ENCODE peak calls at places on chromosomes 4 and X, in six cellular contexts. One of them, this sample, is unnamed.

GRCh38 chrX:150704030-150704613 is 10.9 kb downstream of the MTMR1 start:
- DNase-seq in stimulated activated CD4-positive, alpha-beta T cell treated with anti-CD3 and anti-CD28 coated beads, Interleukin-12 subunit alpha, Interleukin-12 subunit beta, amount 100 ng/mL, for 48 hours: no peak
- DNase-seq in naive B cell: no peak
- DNase-seq in activated CD4-positive, alpha-beta T cell treated with anti-CD3 and anti-CD28 coated beads for 36 hours: peak; percentile 52
- DNase-seq in COR-L47: no peak
- DNase-seq in ovary: no peak
- DNase-seq in this sample: no peak

GRCh38 chrX:17968367-17968766 is 107.3 kb upstream of the RAI2 start:
- DNase-seq in stimulated activated CD4-positive, alpha-beta T cell treated with anti-CD3 and anti-CD28 coated beads, Interleukin-12 subunit alpha, Interleukin-12 subunit beta, amount 100 ng/mL, for 48 hours: no peak
- DNase-seq in naive B cell: no peak
- DNase-seq in activated CD4-positive, alpha-beta T cell treated with anti-CD3 and anti-CD28 coated beads for 36 hours: no peak
- DNase-seq in COR-L47: peak; percentile 60
- DNase-seq in ovary: no peak
- DNase-seq in this sample: no peak

GRCh38 chrX:21926527-21927278 is 13.8 kb upstream of the SMS start:
- DNase-seq in stimulated activated CD4-positive, alpha-beta T cell treated with anti-CD3 and anti-CD28 coated beads, Interleukin-12 subunit alpha, Interleukin-12 subunit beta, amount 100 ng/mL, for 48 hours: no peak
- DNase-seq in naive B cell: no peak
- DNase-seq in activated CD4-positive, alpha-beta T cell treated with anti-CD3 and anti-CD28 coated beads for 36 hours: no peak
- DNase-seq in COR-L47: no peak
- DNase-seq in ovary: no peak
- DNase-seq in this sample: no peak

GRCh38 chr4:138192113-138192512 is 50.0 kb downstream of the SLC7A11 start:
- DNase-seq in stimulated activated CD4-positive, alpha-beta T cell treated with anti-CD3 and anti-CD28 coated beads, Interleukin-12 subunit alpha, Interleukin-12 subunit beta, amount 100 ng/mL, for 48 hours: no peak
- DNase-seq in naive B cell: no peak
- DNase-seq in activated CD4-positive, alpha-beta T cell treated with anti-CD3 and anti-CD28 coated beads for 36 hours: no peak
- DNase-seq in COR-L47: no peak
- DNase-seq in ovary: no peak
- DNase-seq in this sample: no peak

GRCh38 chr4:187118731-187119130 is 395.1 kb upstream of the FAT1 start:
- DNase-seq in stimulated activated CD4-positive, alpha-beta T cell treated with anti-CD3 and anti-CD28 coated beads, Interleukin-12 subunit alpha, Interleukin-12 subunit beta, amount 100 ng/mL, for 48 hours: no peak
- DNase-seq in naive B cell: no peak
- DNase-seq in activated CD4-positive, alpha-beta T cell treated with anti-CD3 and anti-CD28 coated beads for 36 hours: no peak
- DNase-seq in COR-L47: no peak
- DNase-seq in ovary: no peak
- DNase-seq in this sample: no peak

GRCh38 chr4:102430511-102430910 is 70.6 kb upstream of the NFKB1 start:
- DNase-seq in stimulated activated CD4-positive, alpha-beta T cell treated with anti-CD3 and anti-CD28 coated beads, Interleukin-12 subunit alpha, Interleukin-12 subunit beta, amount 100 ng/mL, for 48 hours: no peak
- DNase-seq in naive B cell: no peak
- DNase-seq in activated CD4-positive, alpha-beta T cell treated with anti-CD3 and anti-CD28 coated beads for 36 hours: no peak
- DNase-seq in COR-L47: no peak
- DNase-seq in ovary: no peak
- DNase-seq in this sample: no peak

GRCh38 chr4:95165926-95166524 is 382.7 kb downstream of the UNC5C start:
- DNase-seq in stimulated activated CD4-positive, alpha-beta T cell treated with anti-CD3 and anti-CD28 coated beads, Interleukin-12 subunit alpha, Interleukin-12 subunit beta, amount 100 ng/mL, for 48 hours: no peak
- DNase-seq in naive B cell: peak; percentile 28
- DNase-seq in activated CD4-positive, alpha-beta T cell treated with anti-CD3 and anti-CD28 coated beads for 36 hours: peak; percentile 31
- DNase-seq in COR-L47: peak; percentile 80
- DNase-seq in ovary: no peak
- DNase-seq in this sample: peak; percentile 12

GRCh38 chr4:90852232-90852631 is 725.0 kb downstream of the CCSER1 start:
- DNase-seq in stimulated activated CD4-positive, alpha-beta T cell treated with anti-CD3 and anti-CD28 coated beads, Interleukin-12 subunit alpha, Interleukin-12 subunit beta, amount 100 ng/mL, for 48 hours: no peak
- DNase-seq in naive B cell: no peak
- DNase-seq in activated CD4-positive, alpha-beta T cell treated with anti-CD3 and anti-CD28 coated beads for 36 hours: no peak
- DNase-seq in COR-L47: no peak
- DNase-seq in ovary: no peak
- DNase-seq in this sample: no peak

GRCh38 chr4:110970642-110971041 is 347.8 kb upstream of the PITX2 start:
- DNase-seq in stimulated activated CD4-positive, alpha-beta T cell treated with anti-CD3 and anti-CD28 coated beads, Interleukin-12 subunit alpha, Interleukin-12 subunit beta, amount 100 ng/mL, for 48 hours: no peak
- DNase-seq in naive B cell: no peak
- DNase-seq in activated CD4-positive, alpha-beta T cell treated with anti-CD3 and anti-CD28 coated beads for 36 hours: peak; percentile 35
- DNase-seq in COR-L47: peak; percentile 35
- DNase-seq in ovary: no peak
- DNase-seq in this sample: no peak

GRCh38 chr4:14177987-14178386 is 550.5 kb upstream of the BOD1L1 start:
- DNase-seq in stimulated activated CD4-positive, alpha-beta T cell treated with anti-CD3 and anti-CD28 coated beads, Interleukin-12 subunit alpha, Interleukin-12 subunit beta, amount 100 ng/mL, for 48 hours: no peak
- DNase-seq in naive B cell: peak; percentile 41
- DNase-seq in activated CD4-positive, alpha-beta T cell treated with anti-CD3 and anti-CD28 coated beads for 36 hours: peak; percentile 17
- DNase-seq in COR-L47: no peak
- DNase-seq in ovary: no peak
- DNase-seq in this sample: no peak

GRCh38 chrX:67544871-67545771 is 1.3 kb downstream of the AR start:
- DNase-seq in stimulated activated CD4-positive, alpha-beta T cell treated with anti-CD3 and anti-CD28 coated beads, Interleukin-12 subunit alpha, Interleukin-12 subunit beta, amount 100 ng/mL, for 48 hours: no peak
- DNase-seq in naive B cell: no peak
- DNase-seq in activated CD4-positive, alpha-beta T cell treated with anti-CD3 and anti-CD28 coated beads for 36 hours: peak; percentile 6
- DNase-seq in COR-L47: no peak
- DNase-seq in ovary: peak; percentile 51
- DNase-seq in this sample: no peak

GRCh38 chrX:119427024-119427794 is 28.1 kb downstream of the SLC25A43 start:
- DNase-seq in stimulated activated CD4-positive, alpha-beta T cell treated with anti-CD3 and anti-CD28 coated beads, Interleukin-12 subunit alpha, Interleukin-12 subunit beta, amount 100 ng/mL, for 48 hours: no peak
- DNase-seq in naive B cell: peak; percentile 58
- DNase-seq in activated CD4-positive, alpha-beta T cell treated with anti-CD3 and anti-CD28 coated beads for 36 hours: peak; percentile 3
- DNase-seq in COR-L47: no peak
- DNase-seq in ovary: no peak
- DNase-seq in this sample: peak; percentile 42

GRCh38 chr4:188008377-188008776 is 12.8 kb downstream of the ZFP42 start:
- DNase-seq in stimulated activated CD4-positive, alpha-beta T cell treated with anti-CD3 and anti-CD28 coated beads, Interleukin-12 subunit alpha, Interleukin-12 subunit beta, amount 100 ng/mL, for 48 hours: no peak
- DNase-seq in naive B cell: no peak
- DNase-seq in activated CD4-positive, alpha-beta T cell treated with anti-CD3 and anti-CD28 coated beads for 36 hours: no peak
- DNase-seq in COR-L47: no peak
- DNase-seq in ovary: no peak
- DNase-seq in this sample: no peak

GRCh38 chrX:66074920-66075879 is 35.3 kb upstream of the VSIG4 start:
- DNase-seq in stimulated activated CD4-positive, alpha-beta T cell treated with anti-CD3 and anti-CD28 coated beads, Interleukin-12 subunit alpha, Interleukin-12 subunit beta, amount 100 ng/mL, for 48 hours: peak; percentile 16
- DNase-seq in naive B cell: peak; percentile 9
- DNase-seq in activated CD4-positive, alpha-beta T cell treated with anti-CD3 and anti-CD28 coated beads for 36 hours: peak; percentile 66
- DNase-seq in COR-L47: no peak
- DNase-seq in ovary: no peak
- DNase-seq in this sample: peak; percentile 12

GRCh38 chr4:109302366-109303140 is at the start of gene COL25A1:
- DNase-seq in stimulated activated CD4-positive, alpha-beta T cell treated with anti-CD3 and anti-CD28 coated beads, Interleukin-12 subunit alpha, Interleukin-12 subunit beta, amount 100 ng/mL, for 48 hours: peak; percentile 16
- DNase-seq in naive B cell: no peak
- DNase-seq in activated CD4-positive, alpha-beta T cell treated with anti-CD3 and anti-CD28 coated beads for 36 hours: peak; percentile 52
- DNase-seq in COR-L47: no peak
- DNase-seq in ovary: peak; percentile 68
- DNase-seq in this sample: no peak

GRCh38 chr4:11399461-11399971 is 29.2 kb downstream of the HS3ST1 start:
- DNase-seq in stimulated activated CD4-positive, alpha-beta T cell treated with anti-CD3 and anti-CD28 coated beads, Interleukin-12 subunit alpha, Interleukin-12 subunit beta, amount 100 ng/mL, for 48 hours: no peak
- DNase-seq in naive B cell: no peak
- DNase-seq in activated CD4-positive, alpha-beta T cell treated with anti-CD3 and anti-CD28 coated beads for 36 hours: no peak
- DNase-seq in COR-L47: no peak
- DNase-seq in ovary: peak; percentile 50
- DNase-seq in this sample: no peak

GRCh38 chr4:169940460-169940859 is 85.7 kb downstream of the MFAP3L start:
- DNase-seq in stimulated activated CD4-positive, alpha-beta T cell treated with anti-CD3 and anti-CD28 coated beads, Interleukin-12 subunit alpha, Interleukin-12 subunit beta, amount 100 ng/mL, for 48 hours: no peak
- DNase-seq in naive B cell: no peak
- DNase-seq in activated CD4-positive, alpha-beta T cell treated with anti-CD3 and anti-CD28 coated beads for 36 hours: no peak
- DNase-seq in COR-L47: no peak
- DNase-seq in ovary: no peak
- DNase-seq in this sample: no peak

GRCh38 chr4:168923526-168924194 is 86.4 kb downstream of the CBR4 start:
- DNase-seq in stimulated activated CD4-positive, alpha-beta T cell treated with anti-CD3 and anti-CD28 coated beads, Interleukin-12 subunit alpha, Interleukin-12 subunit beta, amount 100 ng/mL, for 48 hours: peak; percentile 27
- DNase-seq in naive B cell: peak; percentile 44
- DNase-seq in activated CD4-positive, alpha-beta T cell treated with anti-CD3 and anti-CD28 coated beads for 36 hours: peak; percentile 65
- DNase-seq in COR-L47: peak; percentile 66
- DNase-seq in ovary: no peak
- DNase-seq in this sample: peak; percentile 24

GRCh38 chr4:83255584-83255983 is 29.0 kb downstream of the COQ2 start:
- DNase-seq in stimulated activated CD4-positive, alpha-beta T cell treated with anti-CD3 and anti-CD28 coated beads, Interleukin-12 subunit alpha, Interleukin-12 subunit beta, amount 100 ng/mL, for 48 hours: no peak
- DNase-seq in naive B cell: no peak
- DNase-seq in activated CD4-positive, alpha-beta T cell treated with anti-CD3 and anti-CD28 coated beads for 36 hours: no peak
- DNase-seq in COR-L47: no peak
- DNase-seq in ovary: no peak
- DNase-seq in this sample: no peak

GRCh38 chrX:7316280-7316679 is 168.3 kb upstream of the PUDP start:
- DNase-seq in stimulated activated CD4-positive, alpha-beta T cell treated with anti-CD3 and anti-CD28 coated beads, Interleukin-12 subunit alpha, Interleukin-12 subunit beta, amount 100 ng/mL, for 48 hours: no peak
- DNase-seq in naive B cell: no peak
- DNase-seq in activated CD4-positive, alpha-beta T cell treated with anti-CD3 and anti-CD28 coated beads for 36 hours: no peak
- DNase-seq in COR-L47: no peak
- DNase-seq in ovary: no peak
- DNase-seq in this sample: no peak

GRCh38 chrX:38803286-38803608 is 2.0 kb downstream of the MID1IP1 start:
- DNase-seq in stimulated activated CD4-positive, alpha-beta T cell treated with anti-CD3 and anti-CD28 coated beads, Interleukin-12 subunit alpha, Interleukin-12 subunit beta, amount 100 ng/mL, for 48 hours: no peak
- DNase-seq in naive B cell: no peak
- DNase-seq in activated CD4-positive, alpha-beta T cell treated with anti-CD3 and anti-CD28 coated beads for 36 hours: no peak
- DNase-seq in COR-L47: no peak
- DNase-seq in ovary: no peak
- DNase-seq in this sample: no peak

GRCh38 chrX:9724711-9725110 is 40.9 kb downstream of the GPR143 start:
- DNase-seq in stimulated activated CD4-positive, alpha-beta T cell treated with anti-CD3 and anti-CD28 coated beads, Interleukin-12 subunit alpha, Interleukin-12 subunit beta, amount 100 ng/mL, for 48 hours: no peak
- DNase-seq in naive B cell: no peak
- DNase-seq in activated CD4-positive, alpha-beta T cell treated with anti-CD3 and anti-CD28 coated beads for 36 hours: no peak
- DNase-seq in COR-L47: no peak
- DNase-seq in ovary: no peak
- DNase-seq in this sample: no peak

GRCh38 chr4:21948347-21949072 is at the start of gene KCNIP4:
- DNase-seq in stimulated activated CD4-positive, alpha-beta T cell treated with anti-CD3 and anti-CD28 coated beads, Interleukin-12 subunit alpha, Interleukin-12 subunit beta, amount 100 ng/mL, for 48 hours: no peak
- DNase-seq in naive B cell: no peak
- DNase-seq in activated CD4-positive, alpha-beta T cell treated with anti-CD3 and anti-CD28 coated beads for 36 hours: peak; percentile 13
- DNase-seq in COR-L47: peak; percentile 46
- DNase-seq in ovary: peak; percentile 35
- DNase-seq in this sample: no peak

GRCh38 chr4:139666735-139667266 is 1.2 kb downstream of the MGST2 start:
- DNase-seq in stimulated activated CD4-positive, alpha-beta T cell treated with anti-CD3 and anti-CD28 coated beads, Interleukin-12 subunit alpha, Interleukin-12 subunit beta, amount 100 ng/mL, for 48 hours: no peak
- DNase-seq in naive B cell: no peak
- DNase-seq in activated CD4-positive, alpha-beta T cell treated with anti-CD3 and anti-CD28 coated beads for 36 hours: peak; percentile 34
- DNase-seq in COR-L47: peak; percentile 34
- DNase-seq in ovary: peak; percentile 52
- DNase-seq in this sample: no peak

GRCh38 chr4:47483722-47484121 is 1.4 kb upstream of the ATP10D start:
- DNase-seq in stimulated activated CD4-positive, alpha-beta T cell treated with anti-CD3 and anti-CD28 coated beads, Interleukin-12 subunit alpha, Interleukin-12 subunit beta, amount 100 ng/mL, for 48 hours: no peak
- DNase-seq in naive B cell: no peak
- DNase-seq in activated CD4-positive, alpha-beta T cell treated with anti-CD3 and anti-CD28 coated beads for 36 hours: no peak
- DNase-seq in COR-L47: no peak
- DNase-seq in ovary: no peak
- DNase-seq in this sample: no peak

GRCh38 chr4:148030486-148030885 is 298.6 kb downstream of the ARHGAP10 start:
- DNase-seq in stimulated activated CD4-positive, alpha-beta T cell treated with anti-CD3 and anti-CD28 coated beads, Interleukin-12 subunit alpha, Interleukin-12 subunit beta, amount 100 ng/mL, for 48 hours: no peak
- DNase-seq in naive B cell: no peak
- DNase-seq in activated CD4-positive, alpha-beta T cell treated with anti-CD3 and anti-CD28 coated beads for 36 hours: no peak
- DNase-seq in COR-L47: no peak
- DNase-seq in ovary: no peak
- DNase-seq in this sample: no peak

GRCh38 chrX:11190745-11191510 is 79.8 kb downstream of the HCCS start:
- DNase-seq in stimulated activated CD4-positive, alpha-beta T cell treated with anti-CD3 and anti-CD28 coated beads, Interleukin-12 subunit alpha, Interleukin-12 subunit beta, amount 100 ng/mL, for 48 hours: no peak
- DNase-seq in naive B cell: no peak
- DNase-seq in activated CD4-positive, alpha-beta T cell treated with anti-CD3 and anti-CD28 coated beads for 36 hours: no peak
- DNase-seq in COR-L47: peak; percentile 86
- DNase-seq in ovary: no peak
- DNase-seq in this sample: no peak

GRCh38 chr4:113260671-113261070 is 211.2 kb downstream of the ANK2 start:
- DNase-seq in stimulated activated CD4-positive, alpha-beta T cell treated with anti-CD3 and anti-CD28 coated beads, Interleukin-12 subunit alpha, Interleukin-12 subunit beta, amount 100 ng/mL, for 48 hours: no peak
- DNase-seq in naive B cell: no peak
- DNase-seq in activated CD4-positive, alpha-beta T cell treated with anti-CD3 and anti-CD28 coated beads for 36 hours: no peak
- DNase-seq in COR-L47: no peak
- DNase-seq in ovary: no peak
- DNase-seq in this sample: no peak

GRCh38 chr4:12926189-12927066 is 557.7 kb downstream of the RAB28 start:
- DNase-seq in stimulated activated CD4-positive, alpha-beta T cell treated with anti-CD3 and anti-CD28 coated beads, Interleukin-12 subunit alpha, Interleukin-12 subunit beta, amount 100 ng/mL, for 48 hours: no peak
- DNase-seq in naive B cell: no peak
- DNase-seq in activated CD4-positive, alpha-beta T cell treated with anti-CD3 and anti-CD28 coated beads for 36 hours: no peak
- DNase-seq in COR-L47: no peak
- DNase-seq in ovary: no peak
- DNase-seq in this sample: no peak

GRCh38 chrX:132401935-132402334 is 86.9 kb downstream of the MBNL3 start:
- DNase-seq in stimulated activated CD4-positive, alpha-beta T cell treated with anti-CD3 and anti-CD28 coated beads, Interleukin-12 subunit alpha, Interleukin-12 subunit beta, amount 100 ng/mL, for 48 hours: no peak
- DNase-seq in naive B cell: no peak
- DNase-seq in activated CD4-positive, alpha-beta T cell treated with anti-CD3 and anti-CD28 coated beads for 36 hours: no peak
- DNase-seq in COR-L47: no peak
- DNase-seq in ovary: no peak
- DNase-seq in this sample: no peak

GRCh38 chr4:140947507-140947906 is 185.8 kb downstream of the RNF150 start:
- DNase-seq in stimulated activated CD4-positive, alpha-beta T cell treated with anti-CD3 and anti-CD28 coated beads, Interleukin-12 subunit alpha, Interleukin-12 subunit beta, amount 100 ng/mL, for 48 hours: no peak
- DNase-seq in naive B cell: no peak
- DNase-seq in activated CD4-positive, alpha-beta T cell treated with anti-CD3 and anti-CD28 coated beads for 36 hours: no peak
- DNase-seq in COR-L47: no peak
- DNase-seq in ovary: no peak
- DNase-seq in this sample: no peak

GRCh38 chr4:142126890-142127497 is 490.6 kb downstream of the IL15 start:
- DNase-seq in stimulated activated CD4-positive, alpha-beta T cell treated with anti-CD3 and anti-CD28 coated beads, Interleukin-12 subunit alpha, Interleukin-12 subunit beta, amount 100 ng/mL, for 48 hours: peak; percentile 23
- DNase-seq in naive B cell: peak; percentile 11
- DNase-seq in activated CD4-positive, alpha-beta T cell treated with anti-CD3 and anti-CD28 coated beads for 36 hours: peak; percentile 75
- DNase-seq in COR-L47: peak; percentile 35
- DNase-seq in ovary: peak; percentile 36
- DNase-seq in this sample: peak; percentile 39

GRCh38 chr4:15656038-15656470 is 897 bp upstream of the FBXL5 start:
- DNase-seq in stimulated activated CD4-positive, alpha-beta T cell treated with anti-CD3 and anti-CD28 coated beads, Interleukin-12 subunit alpha, Interleukin-12 subunit beta, amount 100 ng/mL, for 48 hours: no peak
- DNase-seq in naive B cell: no peak
- DNase-seq in activated CD4-positive, alpha-beta T cell treated with anti-CD3 and anti-CD28 coated beads for 36 hours: no peak
- DNase-seq in COR-L47: no peak
- DNase-seq in ovary: no peak
- DNase-seq in this sample: no peak

GRCh38 chr4:17578482-17578891 is 1.5 kb downstream of the LAP3 start:
- DNase-seq in stimulated activated CD4-positive, alpha-beta T cell treated with anti-CD3 and anti-CD28 coated beads, Interleukin-12 subunit alpha, Interleukin-12 subunit beta, amount 100 ng/mL, for 48 hours: no peak
- DNase-seq in naive B cell: peak; percentile 19
- DNase-seq in activated CD4-positive, alpha-beta T cell treated with anti-CD3 and anti-CD28 coated beads for 36 hours: peak; percentile 26
- DNase-seq in COR-L47: no peak
- DNase-seq in ovary: no peak
- DNase-seq in this sample: no peak

GRCh38 chr4:74628808-74629616 is 165.3 kb downstream of the BTC start:
- DNase-seq in stimulated activated CD4-positive, alpha-beta T cell treated with anti-CD3 and anti-CD28 coated beads, Interleukin-12 subunit alpha, Interleukin-12 subunit beta, amount 100 ng/mL, for 48 hours: no peak
- DNase-seq in naive B cell: no peak
- DNase-seq in activated CD4-positive, alpha-beta T cell treated with anti-CD3 and anti-CD28 coated beads for 36 hours: no peak
- DNase-seq in COR-L47: no peak
- DNase-seq in ovary: no peak
- DNase-seq in this sample: no peak

GRCh38 chr4:121706595-121707021 is 9.8 kb upstream of the ANXA5 start:
- DNase-seq in stimulated activated CD4-positive, alpha-beta T cell treated with anti-CD3 and anti-CD28 coated beads, Interleukin-12 subunit alpha, Interleukin-12 subunit beta, amount 100 ng/mL, for 48 hours: peak; percentile 46
- DNase-seq in naive B cell: no peak
- DNase-seq in activated CD4-positive, alpha-beta T cell treated with anti-CD3 and anti-CD28 coated beads for 36 hours: peak; percentile 78
- DNase-seq in COR-L47: no peak
- DNase-seq in ovary: no peak
- DNase-seq in this sample: no peak

GRCh38 chr4:82614868-82615449 is 53.2 kb upstream of the TMEM150C start:
- DNase-seq in stimulated activated CD4-positive, alpha-beta T cell treated with anti-CD3 and anti-CD28 coated beads, Interleukin-12 subunit alpha, Interleukin-12 subunit beta, amount 100 ng/mL, for 48 hours: no peak
- DNase-seq in naive B cell: no peak
- DNase-seq in activated CD4-positive, alpha-beta T cell treated with anti-CD3 and anti-CD28 coated beads for 36 hours: no peak
- DNase-seq in COR-L47: no peak
- DNase-seq in ovary: no peak
- DNase-seq in this sample: no peak